ENCODE peak calls at places on chromosomes 1 and 21, in six cellular contexts. One of them, this sample, is unnamed.

GRCh38 chr1:229880271-229881170 is 186.5 kb upstream of the GALNT2 start:
- DNase-seq in KG1: no peak
- DNase-seq in cardiac fibroblast: no peak
- DNase-seq in activated CD8-positive, alpha-beta memory T cell treated with anti-CD3 and anti-CD28 coated beads, Interleukin-2, amount 10 ng/mL, durations not matched to agents 7 days and 5 days: peak
- DNase-seq in globus pallidus: no peak
- DNase-seq in astrocyte of the hippocampus: no peak
- DNase-seq in this sample: no peak

GRCh38 chr1:89546934-89547562 is 22.4 kb downstream of the LRRC8B start:
- DNase-seq in KG1: no peak
- DNase-seq in activated CD8-positive, alpha-beta memory T cell treated with anti-CD3 and anti-CD28 coated beads, Interleukin-2, amount 10 ng/mL, durations not matched to agents 7 days and 5 days: no peak
- DNase-seq in astrocyte of the hippocampus: no peak
- DNase-seq in cardiac fibroblast: no peak
- DNase-seq in globus pallidus: no peak
- DNase-seq in this sample: no peak

GRCh38 chr1:112707217-112708001 is 482 bp upstream of the RHOC start:
- DNase-seq in astrocyte of the hippocampus: peak
- DNase-seq in cardiac fibroblast: peak
- DNase-seq in activated CD8-positive, alpha-beta memory T cell treated with anti-CD3 and anti-CD28 coated beads, Interleukin-2, amount 10 ng/mL, durations not matched to agents 7 days and 5 days: peak
- DNase-seq in globus pallidus: peak
- DNase-seq in KG1: no peak
- DNase-seq in this sample: peak

GRCh38 chr1:187715483-187715882 is 886.7 kb downstream of the PLA2G4A start:
- DNase-seq in globus pallidus: no peak
- DNase-seq in cardiac fibroblast: no peak
- DNase-seq in astrocyte of the hippocampus: no peak
- DNase-seq in KG1: no peak
- DNase-seq in activated CD8-positive, alpha-beta memory T cell treated with anti-CD3 and anti-CD28 coated beads, Interleukin-2, amount 10 ng/mL, durations not matched to agents 7 days and 5 days: no peak
- DNase-seq in this sample: no peak

GRCh38 chr1:17606826-17607440 is 67.4 kb downstream of the ARHGEF10L start:
- DNase-seq in KG1: peak
- DNase-seq in astrocyte of the hippocampus: peak
- DNase-seq in globus pallidus: peak
- DNase-seq in activated CD8-positive, alpha-beta memory T cell treated with anti-CD3 and anti-CD28 coated beads, Interleukin-2, amount 10 ng/mL, durations not matched to agents 7 days and 5 days: peak
- DNase-seq in cardiac fibroblast: peak
- DNase-seq in this sample: peak

GRCh38 chr1:43708006-43708412 is 673 bp downstream of the ST3GAL3 start:
- DNase-seq in astrocyte of the hippocampus: no peak
- DNase-seq in KG1: peak
- DNase-seq in cardiac fibroblast: peak
- DNase-seq in activated CD8-positive, alpha-beta memory T cell treated with anti-CD3 and anti-CD28 coated beads, Interleukin-2, amount 10 ng/mL, durations not matched to agents 7 days and 5 days: no peak
- DNase-seq in globus pallidus: no peak
- DNase-seq in this sample: no peak

GRCh38 chr1:47726496-47726855 is 270.7 kb downstream of the TRABD2B start:
- DNase-seq in cardiac fibroblast: no peak
- DNase-seq in globus pallidus: no peak
- DNase-seq in KG1: no peak
- DNase-seq in astrocyte of the hippocampus: no peak
- DNase-seq in activated CD8-positive, alpha-beta memory T cell treated with anti-CD3 and anti-CD28 coated beads, Interleukin-2, amount 10 ng/mL, durations not matched to agents 7 days and 5 days: no peak
- DNase-seq in this sample: no peak

GRCh38 chr1:19435851-19436465 is 49.4 kb downstream of the CAPZB start:
- DNase-seq in activated CD8-positive, alpha-beta memory T cell treated with anti-CD3 and anti-CD28 coated beads, Interleukin-2, amount 10 ng/mL, durations not matched to agents 7 days and 5 days: no peak
- DNase-seq in KG1: no peak
- DNase-seq in astrocyte of the hippocampus: peak
- DNase-seq in globus pallidus: no peak
- DNase-seq in cardiac fibroblast: peak
- DNase-seq in this sample: no peak

GRCh38 chr1:115189814-115190541 is 100.7 kb upstream of the TSPAN2 start:
- DNase-seq in KG1: no peak
- DNase-seq in cardiac fibroblast: peak
- DNase-seq in astrocyte of the hippocampus: peak
- DNase-seq in activated CD8-positive, alpha-beta memory T cell treated with anti-CD3 and anti-CD28 coated beads, Interleukin-2, amount 10 ng/mL, durations not matched to agents 7 days and 5 days: no peak
- DNase-seq in globus pallidus: no peak
- DNase-seq in this sample: peak

GRCh38 chr21:33943293-33943692 is 27.7 kb upstream of the ATP5PO start:
- DNase-seq in astrocyte of the hippocampus: no peak
- DNase-seq in globus pallidus: no peak
- DNase-seq in KG1: no peak
- DNase-seq in cardiac fibroblast: no peak
- DNase-seq in activated CD8-positive, alpha-beta memory T cell treated with anti-CD3 and anti-CD28 coated beads, Interleukin-2, amount 10 ng/mL, durations not matched to agents 7 days and 5 days: no peak
- DNase-seq in this sample: no peak

GRCh38 chr1:208304193-208304712 is 60.1 kb upstream of the PLXNA2 start:
- DNase-seq in activated CD8-positive, alpha-beta memory T cell treated with anti-CD3 and anti-CD28 coated beads, Interleukin-2, amount 10 ng/mL, durations not matched to agents 7 days and 5 days: no peak
- DNase-seq in globus pallidus: no peak
- DNase-seq in astrocyte of the hippocampus: peak
- DNase-seq in KG1: no peak
- DNase-seq in cardiac fibroblast: no peak
- DNase-seq in this sample: no peak

GRCh38 chr1:31381394-31382287 is 8.8 kb upstream of the FABP3 start:
- DNase-seq in KG1: no peak
- DNase-seq in globus pallidus: peak
- DNase-seq in activated CD8-positive, alpha-beta memory T cell treated with anti-CD3 and anti-CD28 coated beads, Interleukin-2, amount 10 ng/mL, durations not matched to agents 7 days and 5 days: no peak
- DNase-seq in astrocyte of the hippocampus: no peak
- DNase-seq in cardiac fibroblast: peak
- DNase-seq in this sample: no peak

GRCh38 chr1:2179283-2180013 is 15.1 kb downstream of the FAAP20 start:
- DNase-seq in astrocyte of the hippocampus: no peak
- DNase-seq in activated CD8-positive, alpha-beta memory T cell treated with anti-CD3 and anti-CD28 coated beads, Interleukin-2, amount 10 ng/mL, durations not matched to agents 7 days and 5 days: no peak
- DNase-seq in globus pallidus: no peak
- DNase-seq in cardiac fibroblast: no peak
- DNase-seq in KG1: no peak
- DNase-seq in this sample: no peak

GRCh38 chr1:75999034-75999433 is 66.8 kb upstream of the ASB17 start:
- DNase-seq in globus pallidus: no peak
- DNase-seq in KG1: no peak
- DNase-seq in activated CD8-positive, alpha-beta memory T cell treated with anti-CD3 and anti-CD28 coated beads, Interleukin-2, amount 10 ng/mL, durations not matched to agents 7 days and 5 days: no peak
- DNase-seq in astrocyte of the hippocampus: no peak
- DNase-seq in cardiac fibroblast: no peak
- DNase-seq in this sample: no peak

GRCh38 chr1:27353629-27354028 is 11.8 kb downstream of the SYTL1 start:
- DNase-seq in globus pallidus: no peak
- DNase-seq in KG1: no peak
- DNase-seq in cardiac fibroblast: no peak
- DNase-seq in activated CD8-positive, alpha-beta memory T cell treated with anti-CD3 and anti-CD28 coated beads, Interleukin-2, amount 10 ng/mL, durations not matched to agents 7 days and 5 days: no peak
- DNase-seq in astrocyte of the hippocampus: no peak
- DNase-seq in this sample: no peak

GRCh38 chr1:167442854-167443565 is 75.3 kb downstream of the CD247 start:
- DNase-seq in astrocyte of the hippocampus: no peak
- DNase-seq in globus pallidus: no peak
- DNase-seq in KG1: no peak
- DNase-seq in cardiac fibroblast: no peak
- DNase-seq in activated CD8-positive, alpha-beta memory T cell treated with anti-CD3 and anti-CD28 coated beads, Interleukin-2, amount 10 ng/mL, durations not matched to agents 7 days and 5 days: no peak
- DNase-seq in this sample: no peak

GRCh38 chr1:184110253-184111204 is 59.0 kb downstream of the TSEN15 start:
- DNase-seq in KG1: no peak
- DNase-seq in activated CD8-positive, alpha-beta memory T cell treated with anti-CD3 and anti-CD28 coated beads, Interleukin-2, amount 10 ng/mL, durations not matched to agents 7 days and 5 days: peak
- DNase-seq in cardiac fibroblast: no peak
- DNase-seq in globus pallidus: no peak
- DNase-seq in astrocyte of the hippocampus: no peak
- DNase-seq in this sample: no peak

GRCh38 chr1:1168451-1169411 is 4.9 kb upstream of the TTLL10 start:
- DNase-seq in activated CD8-positive, alpha-beta memory T cell treated with anti-CD3 and anti-CD28 coated beads, Interleukin-2, amount 10 ng/mL, durations not matched to agents 7 days and 5 days: no peak
- DNase-seq in globus pallidus: no peak
- DNase-seq in cardiac fibroblast: no peak
- DNase-seq in KG1: no peak
- DNase-seq in astrocyte of the hippocampus: no peak
- DNase-seq in this sample: no peak

GRCh38 chr1:1894354-1895049 is 3.6 kb upstream of the GNB1 start:
- DNase-seq in globus pallidus: no peak
- DNase-seq in KG1: no peak
- DNase-seq in activated CD8-positive, alpha-beta memory T cell treated with anti-CD3 and anti-CD28 coated beads, Interleukin-2, amount 10 ng/mL, durations not matched to agents 7 days and 5 days: no peak
- DNase-seq in cardiac fibroblast: no peak
- DNase-seq in astrocyte of the hippocampus: no peak
- DNase-seq in this sample: no peak

GRCh38 chr1:41340655-41341364 is 20.4 kb upstream of the FOXO6 start:
- DNase-seq in KG1: no peak
- DNase-seq in cardiac fibroblast: no peak
- DNase-seq in astrocyte of the hippocampus: no peak
- DNase-seq in activated CD8-positive, alpha-beta memory T cell treated with anti-CD3 and anti-CD28 coated beads, Interleukin-2, amount 10 ng/mL, durations not matched to agents 7 days and 5 days: no peak
- DNase-seq in globus pallidus: no peak
- DNase-seq in this sample: no peak

GRCh38 chr1:14371806-14372497 is 226.5 kb upstream of the KAZN start:
- DNase-seq in astrocyte of the hippocampus: no peak
- DNase-seq in cardiac fibroblast: no peak
- DNase-seq in activated CD8-positive, alpha-beta memory T cell treated with anti-CD3 and anti-CD28 coated beads, Interleukin-2, amount 10 ng/mL, durations not matched to agents 7 days and 5 days: no peak
- DNase-seq in globus pallidus: no peak
- DNase-seq in KG1: no peak
- DNase-seq in this sample: no peak

GRCh38 chr1:212020975-212021374 is 14.4 kb downstream of the INTS7 start:
- DNase-seq in globus pallidus: no peak
- DNase-seq in KG1: no peak
- DNase-seq in cardiac fibroblast: peak
- DNase-seq in astrocyte of the hippocampus: no peak
- DNase-seq in activated CD8-positive, alpha-beta memory T cell treated with anti-CD3 and anti-CD28 coated beads, Interleukin-2, amount 10 ng/mL, durations not matched to agents 7 days and 5 days: no peak
- DNase-seq in this sample: no peak

GRCh38 chr1:41678141-41678878 is 193.8 kb upstream of the EDN2 start:
- DNase-seq in astrocyte of the hippocampus: peak
- DNase-seq in globus pallidus: no peak
- DNase-seq in KG1: no peak
- DNase-seq in cardiac fibroblast: peak
- DNase-seq in activated CD8-positive, alpha-beta memory T cell treated with anti-CD3 and anti-CD28 coated beads, Interleukin-2, amount 10 ng/mL, durations not matched to agents 7 days and 5 days: peak
- DNase-seq in this sample: no peak

GRCh38 chr1:151819951-151820623 is 11.5 kb downstream of the RORC start:
- DNase-seq in cardiac fibroblast: peak
- DNase-seq in activated CD8-positive, alpha-beta memory T cell treated with anti-CD3 and anti-CD28 coated beads, Interleukin-2, amount 10 ng/mL, durations not matched to agents 7 days and 5 days: no peak
- DNase-seq in globus pallidus: no peak
- DNase-seq in astrocyte of the hippocampus: no peak
- DNase-seq in KG1: no peak
- DNase-seq in this sample: no peak

GRCh38 chr1:218585565-218586184 is 240.5 kb downstream of the TGFB2 start:
- DNase-seq in cardiac fibroblast: peak
- DNase-seq in globus pallidus: no peak
- DNase-seq in astrocyte of the hippocampus: peak
- DNase-seq in activated CD8-positive, alpha-beta memory T cell treated with anti-CD3 and anti-CD28 coated beads, Interleukin-2, amount 10 ng/mL, durations not matched to agents 7 days and 5 days: no peak
- DNase-seq in KG1: no peak
- DNase-seq in this sample: no peak

GRCh38 chr1:65208577-65208976 is 60.6 kb downstream of the AK4 start:
- DNase-seq in globus pallidus: peak
- DNase-seq in activated CD8-positive, alpha-beta memory T cell treated with anti-CD3 and anti-CD28 coated beads, Interleukin-2, amount 10 ng/mL, durations not matched to agents 7 days and 5 days: no peak
- DNase-seq in cardiac fibroblast: no peak
- DNase-seq in KG1: no peak
- DNase-seq in astrocyte of the hippocampus: no peak
- DNase-seq in this sample: peak

GRCh38 chr1:54453509-54453908 is 47.3 kb upstream of the SSBP3 start:
- DNase-seq in KG1: no peak
- DNase-seq in activated CD8-positive, alpha-beta memory T cell treated with anti-CD3 and anti-CD28 coated beads, Interleukin-2, amount 10 ng/mL, durations not matched to agents 7 days and 5 days: no peak
- DNase-seq in astrocyte of the hippocampus: no peak
- DNase-seq in globus pallidus: no peak
- DNase-seq in cardiac fibroblast: no peak
- DNase-seq in this sample: no peak

GRCh38 chr1:81437649-81438048 is 363.1 kb upstream of the ADGRL2 start:
- DNase-seq in globus pallidus: no peak
- DNase-seq in activated CD8-positive, alpha-beta memory T cell treated with anti-CD3 and anti-CD28 coated beads, Interleukin-2, amount 10 ng/mL, durations not matched to agents 7 days and 5 days: no peak
- DNase-seq in astrocyte of the hippocampus: no peak
- DNase-seq in cardiac fibroblast: no peak
- DNase-seq in KG1: no peak
- DNase-seq in this sample: no peak

GRCh38 chr1:6466023-6466422 is at the start of gene TNFRSF25:
- DNase-seq in astrocyte of the hippocampus: no peak
- DNase-seq in cardiac fibroblast: no peak
- DNase-seq in activated CD8-positive, alpha-beta memory T cell treated with anti-CD3 and anti-CD28 coated beads, Interleukin-2, amount 10 ng/mL, durations not matched to agents 7 days and 5 days: peak
- DNase-seq in globus pallidus: no peak
- DNase-seq in KG1: no peak
- DNase-seq in this sample: no peak

GRCh38 chr1:150256549-150257341 is 829 bp upstream of the CA14 start:
- DNase-seq in activated CD8-positive, alpha-beta memory T cell treated with anti-CD3 and anti-CD28 coated beads, Interleukin-2, amount 10 ng/mL, durations not matched to agents 7 days and 5 days: no peak
- DNase-seq in astrocyte of the hippocampus: peak
- DNase-seq in globus pallidus: peak
- DNase-seq in cardiac fibroblast: no peak
- DNase-seq in KG1: no peak
- DNase-seq in this sample: peak

GRCh38 chr1:1230656-1231399 is 973 bp downstream of the SDF4 start:
- DNase-seq in KG1: no peak
- DNase-seq in globus pallidus: peak
- DNase-seq in astrocyte of the hippocampus: peak
- DNase-seq in activated CD8-positive, alpha-beta memory T cell treated with anti-CD3 and anti-CD28 coated beads, Interleukin-2, amount 10 ng/mL, durations not matched to agents 7 days and 5 days: no peak
- DNase-seq in cardiac fibroblast: peak
- DNase-seq in this sample: no peak

GRCh38 chr1:193190096-193190744 is 3.8 kb upstream of the B3GALT2 start:
- DNase-seq in globus pallidus: no peak
- DNase-seq in astrocyte of the hippocampus: peak
- DNase-seq in activated CD8-positive, alpha-beta memory T cell treated with anti-CD3 and anti-CD28 coated beads, Interleukin-2, amount 10 ng/mL, durations not matched to agents 7 days and 5 days: no peak
- DNase-seq in KG1: no peak
- DNase-seq in cardiac fibroblast: peak
- DNase-seq in this sample: no peak

GRCh38 chr1:228265167-228265566 is 57.3 kb downstream of the OBSCN start:
- DNase-seq in KG1: no peak
- DNase-seq in activated CD8-positive, alpha-beta memory T cell treated with anti-CD3 and anti-CD28 coated beads, Interleukin-2, amount 10 ng/mL, durations not matched to agents 7 days and 5 days: no peak
- DNase-seq in astrocyte of the hippocampus: no peak
- DNase-seq in globus pallidus: no peak
- DNase-seq in cardiac fibroblast: peak
- DNase-seq in this sample: no peak

GRCh38 chr1:62912028-62912638 is 128.2 kb downstream of the ATG4C start:
- DNase-seq in globus pallidus: no peak
- DNase-seq in KG1: no peak
- DNase-seq in cardiac fibroblast: peak
- DNase-seq in activated CD8-positive, alpha-beta memory T cell treated with anti-CD3 and anti-CD28 coated beads, Interleukin-2, amount 10 ng/mL, durations not matched to agents 7 days and 5 days: no peak
- DNase-seq in astrocyte of the hippocampus: peak
- DNase-seq in this sample: no peak

GRCh38 chr1:87887095-87887494 is 558.4 kb downstream of the LMO4 start:
- DNase-seq in cardiac fibroblast: no peak
- DNase-seq in KG1: no peak
- DNase-seq in globus pallidus: no peak
- DNase-seq in astrocyte of the hippocampus: no peak
- DNase-seq in activated CD8-positive, alpha-beta memory T cell treated with anti-CD3 and anti-CD28 coated beads, Interleukin-2, amount 10 ng/mL, durations not matched to agents 7 days and 5 days: no peak
- DNase-seq in this sample: no peak

GRCh38 chr1:87103099-87103498 is 188.7 kb downstream of the HS2ST1 start:
- DNase-seq in activated CD8-positive, alpha-beta memory T cell treated with anti-CD3 and anti-CD28 coated beads, Interleukin-2, amount 10 ng/mL, durations not matched to agents 7 days and 5 days: no peak
- DNase-seq in cardiac fibroblast: no peak
- DNase-seq in astrocyte of the hippocampus: no peak
- DNase-seq in KG1: no peak
- DNase-seq in globus pallidus: no peak
- DNase-seq in this sample: no peak

GRCh38 chr1:96236156-96236739 is 485.3 kb upstream of the PTBP2 start:
- DNase-seq in astrocyte of the hippocampus: peak
- DNase-seq in activated CD8-positive, alpha-beta memory T cell treated with anti-CD3 and anti-CD28 coated beads, Interleukin-2, amount 10 ng/mL, durations not matched to agents 7 days and 5 days: no peak
- DNase-seq in globus pallidus: peak
- DNase-seq in KG1: peak
- DNase-seq in cardiac fibroblast: peak
- DNase-seq in this sample: peak

GRCh38 chr1:111904478-111905218 is 84.8 kb downstream of the KCND3 start:
- DNase-seq in cardiac fibroblast: no peak
- DNase-seq in globus pallidus: no peak
- DNase-seq in KG1: no peak
- DNase-seq in astrocyte of the hippocampus: peak
- DNase-seq in activated CD8-positive, alpha-beta memory T cell treated with anti-CD3 and anti-CD28 coated beads, Interleukin-2, amount 10 ng/mL, durations not matched to agents 7 days and 5 days: peak
- DNase-seq in this sample: no peak